ENCODE peak calls at places on chromosome 13, in nine cellular contexts. One of them, this sample, is unnamed.

GRCh38 chr13:41384749-41385503 is 72.4 kb upstream of the RGCC start:
- DNase-seq in activated CD8-positive, alpha-beta T cell treated with anti-CD3 and anti-CD28 coated beads for 36 hours: no peak
- DNase-seq in brain microvascular endothelial cell: no peak
- DNase-seq in A549: peak
- DNase-seq in WTC11: no peak
- DNase-seq in astrocyte of the cerebellum: no peak
- DNase-seq in IMR-90: peak
- DNase-seq in foreskin fibroblast: no peak
- DNase-seq in pancreas: no peak
- DNase-seq in this sample: no peak

GRCh38 chr13:64556391-64556790 is 2673.7 kb downstream of the PCDH9 start:
- DNase-seq in activated CD8-positive, alpha-beta T cell treated with anti-CD3 and anti-CD28 coated beads for 36 hours: no peak
- DNase-seq in astrocyte of the cerebellum: peak
- DNase-seq in pancreas: no peak
- DNase-seq in A549: no peak
- DNase-seq in IMR-90: peak
- DNase-seq in brain microvascular endothelial cell: no peak
- DNase-seq in foreskin fibroblast: no peak
- DNase-seq in WTC11: no peak
- DNase-seq in this sample: no peak

GRCh38 chr13:29505950-29506349 is 89.5 kb downstream of the SLC7A1 start:
- DNase-seq in IMR-90: no peak
- DNase-seq in pancreas: no peak
- DNase-seq in WTC11: no peak
- DNase-seq in activated CD8-positive, alpha-beta T cell treated with anti-CD3 and anti-CD28 coated beads for 36 hours: no peak
- DNase-seq in foreskin fibroblast: no peak
- DNase-seq in brain microvascular endothelial cell: no peak
- DNase-seq in astrocyte of the cerebellum: no peak
- DNase-seq in A549: no peak
- DNase-seq in this sample: no peak

GRCh38 chr13:23512762-23513395 is 57.3 kb upstream of the TNFRSF19 start:
- DNase-seq in activated CD8-positive, alpha-beta T cell treated with anti-CD3 and anti-CD28 coated beads for 36 hours: no peak
- DNase-seq in IMR-90: no peak
- DNase-seq in astrocyte of the cerebellum: no peak
- DNase-seq in WTC11: no peak
- DNase-seq in brain microvascular endothelial cell: no peak
- DNase-seq in A549: no peak
- DNase-seq in foreskin fibroblast: no peak
- DNase-seq in pancreas: no peak
- DNase-seq in this sample: no peak

GRCh38 chr13:80858131-80858530 is 517.2 kb upstream of the SPRY2 start:
- DNase-seq in WTC11: no peak
- DNase-seq in astrocyte of the cerebellum: no peak
- DNase-seq in A549: no peak
- DNase-seq in IMR-90: no peak
- DNase-seq in activated CD8-positive, alpha-beta T cell treated with anti-CD3 and anti-CD28 coated beads for 36 hours: no peak
- DNase-seq in pancreas: no peak
- DNase-seq in foreskin fibroblast: no peak
- DNase-seq in brain microvascular endothelial cell: no peak
- DNase-seq in this sample: no peak

GRCh38 chr13:59982631-59983382 is 180.9 kb downstream of the DIAPH3 start:
- DNase-seq in pancreas: no peak
- DNase-seq in A549: no peak
- DNase-seq in astrocyte of the cerebellum: no peak
- DNase-seq in IMR-90: peak
- DNase-seq in WTC11: no peak
- DNase-seq in activated CD8-positive, alpha-beta T cell treated with anti-CD3 and anti-CD28 coated beads for 36 hours: no peak
- DNase-seq in brain microvascular endothelial cell: peak
- DNase-seq in foreskin fibroblast: no peak
- DNase-seq in this sample: no peak

GRCh38 chr13:67769063-67769986 is 539.2 kb upstream of the PCDH9 start:
- DNase-seq in WTC11: no peak
- DNase-seq in activated CD8-positive, alpha-beta T cell treated with anti-CD3 and anti-CD28 coated beads for 36 hours: no peak
- DNase-seq in foreskin fibroblast: no peak
- DNase-seq in pancreas: peak
- DNase-seq in A549: no peak
- DNase-seq in IMR-90: no peak
- DNase-seq in astrocyte of the cerebellum: no peak
- DNase-seq in brain microvascular endothelial cell: no peak
- DNase-seq in this sample: no peak

GRCh38 chr13:108220042-108220441 is 1.9 kb downstream of the ABHD13 start:
- DNase-seq in WTC11: no peak
- DNase-seq in astrocyte of the cerebellum: no peak
- DNase-seq in A549: no peak
- DNase-seq in activated CD8-positive, alpha-beta T cell treated with anti-CD3 and anti-CD28 coated beads for 36 hours: no peak
- DNase-seq in IMR-90: no peak
- DNase-seq in brain microvascular endothelial cell: no peak
- DNase-seq in pancreas: peak
- DNase-seq in foreskin fibroblast: no peak
- DNase-seq in this sample: no peak

GRCh38 chr13:100520936-100521765 is 67.4 kb downstream of the GGACT start:
- DNase-seq in activated CD8-positive, alpha-beta T cell treated with anti-CD3 and anti-CD28 coated beads for 36 hours: no peak
- DNase-seq in astrocyte of the cerebellum: no peak
- DNase-seq in foreskin fibroblast: no peak
- DNase-seq in IMR-90: no peak
- DNase-seq in pancreas: no peak
- DNase-seq in A549: no peak
- DNase-seq in brain microvascular endothelial cell: no peak
- DNase-seq in WTC11: peak
- DNase-seq in this sample: peak

GRCh38 chr13:99425485-99426341 is 75.6 kb upstream of the TM9SF2 start:
- DNase-seq in A549: no peak
- DNase-seq in astrocyte of the cerebellum: no peak
- DNase-seq in WTC11: no peak
- DNase-seq in brain microvascular endothelial cell: no peak
- DNase-seq in foreskin fibroblast: no peak
- DNase-seq in activated CD8-positive, alpha-beta T cell treated with anti-CD3 and anti-CD28 coated beads for 36 hours: peak
- DNase-seq in IMR-90: no peak
- DNase-seq in pancreas: no peak
- DNase-seq in this sample: no peak

GRCh38 chr13:102197193-102197592 is 204.7 kb downstream of the FGF14 start:
- DNase-seq in IMR-90: peak
- DNase-seq in astrocyte of the cerebellum: no peak
- DNase-seq in WTC11: peak
- DNase-seq in pancreas: no peak
- DNase-seq in foreskin fibroblast: peak
- DNase-seq in A549: peak
- DNase-seq in activated CD8-positive, alpha-beta T cell treated with anti-CD3 and anti-CD28 coated beads for 36 hours: peak
- DNase-seq in brain microvascular endothelial cell: no peak
- DNase-seq in this sample: no peak

GRCh38 chr13:30308548-30308947 is 1.2 kb upstream of the KATNAL1 start:
- DNase-seq in A549: peak
- DNase-seq in WTC11: no peak
- DNase-seq in brain microvascular endothelial cell: peak
- DNase-seq in foreskin fibroblast: no peak
- DNase-seq in pancreas: no peak
- DNase-seq in astrocyte of the cerebellum: no peak
- DNase-seq in activated CD8-positive, alpha-beta T cell treated with anti-CD3 and anti-CD28 coated beads for 36 hours: no peak
- DNase-seq in IMR-90: peak
- DNase-seq in this sample: no peak

GRCh38 chr13:105991131-105991530 is 544.3 kb downstream of the EFNB2 start:
- DNase-seq in activated CD8-positive, alpha-beta T cell treated with anti-CD3 and anti-CD28 coated beads for 36 hours: no peak
- DNase-seq in IMR-90: no peak
- DNase-seq in brain microvascular endothelial cell: no peak
- DNase-seq in pancreas: no peak
- DNase-seq in astrocyte of the cerebellum: no peak
- DNase-seq in foreskin fibroblast: no peak
- DNase-seq in A549: no peak
- DNase-seq in WTC11: no peak
- DNase-seq in this sample: no peak

GRCh38 chr13:40352385-40352778 is 314.1 kb downstream of the FOXO1 start:
- DNase-seq in foreskin fibroblast: peak
- DNase-seq in pancreas: no peak
- DNase-seq in WTC11: no peak
- DNase-seq in activated CD8-positive, alpha-beta T cell treated with anti-CD3 and anti-CD28 coated beads for 36 hours: no peak
- DNase-seq in A549: no peak
- DNase-seq in IMR-90: no peak
- DNase-seq in astrocyte of the cerebellum: no peak
- DNase-seq in brain microvascular endothelial cell: no peak
- DNase-seq in this sample: no peak

GRCh38 chr13:74550039-74550438 is 415.8 kb upstream of the KLF12 start:
- DNase-seq in A549: no peak
- DNase-seq in foreskin fibroblast: no peak
- DNase-seq in activated CD8-positive, alpha-beta T cell treated with anti-CD3 and anti-CD28 coated beads for 36 hours: no peak
- DNase-seq in brain microvascular endothelial cell: no peak
- DNase-seq in pancreas: no peak
- DNase-seq in astrocyte of the cerebellum: no peak
- DNase-seq in IMR-90: no peak
- DNase-seq in WTC11: no peak
- DNase-seq in this sample: no peak

GRCh38 chr13:109974354-109974753 is 188.0 kb upstream of the IRS2 start:
- DNase-seq in astrocyte of the cerebellum: no peak
- DNase-seq in pancreas: no peak
- DNase-seq in foreskin fibroblast: peak
- DNase-seq in A549: no peak
- DNase-seq in activated CD8-positive, alpha-beta T cell treated with anti-CD3 and anti-CD28 coated beads for 36 hours: no peak
- DNase-seq in WTC11: no peak
- DNase-seq in IMR-90: peak
- DNase-seq in brain microvascular endothelial cell: peak
- DNase-seq in this sample: no peak

GRCh38 chr13:114106991-114107685 is 25.3 kb downstream of the RASA3 start:
- DNase-seq in pancreas: peak
- DNase-seq in activated CD8-positive, alpha-beta T cell treated with anti-CD3 and anti-CD28 coated beads for 36 hours: no peak
- DNase-seq in A549: no peak
- DNase-seq in astrocyte of the cerebellum: no peak
- DNase-seq in IMR-90: no peak
- DNase-seq in foreskin fibroblast: no peak
- DNase-seq in WTC11: peak
- DNase-seq in brain microvascular endothelial cell: no peak
- DNase-seq in this sample: no peak

GRCh38 chr13:74301200-74302063 is 167.2 kb upstream of the KLF12 start:
- DNase-seq in astrocyte of the cerebellum: no peak
- DNase-seq in A549: no peak
- DNase-seq in pancreas: no peak
- DNase-seq in IMR-90: peak
- DNase-seq in activated CD8-positive, alpha-beta T cell treated with anti-CD3 and anti-CD28 coated beads for 36 hours: no peak
- DNase-seq in brain microvascular endothelial cell: peak
- DNase-seq in WTC11: peak
- DNase-seq in foreskin fibroblast: no peak
- DNase-seq in this sample: no peak

GRCh38 chr13:111604087-111604486 is 283.6 kb downstream of the TEX29 start:
- DNase-seq in pancreas: no peak
- DNase-seq in WTC11: peak
- DNase-seq in foreskin fibroblast: no peak
- DNase-seq in IMR-90: no peak
- DNase-seq in brain microvascular endothelial cell: no peak
- DNase-seq in A549: no peak
- DNase-seq in activated CD8-positive, alpha-beta T cell treated with anti-CD3 and anti-CD28 coated beads for 36 hours: no peak
- DNase-seq in astrocyte of the cerebellum: no peak
- DNase-seq in this sample: no peak
- TF ChIP-seq CTCF in pancreas: no peak
- TF ChIP-seq CTCF in WTC11: no peak
- TF ChIP-seq CTCF in foreskin fibroblast: no peak
- TF ChIP-seq CTCF in IMR-90: no peak
- TF ChIP-seq CTCF in brain microvascular endothelial cell: no peak
- TF ChIP-seq CTCF in A549: no peak
- TF ChIP-seq CTCF in activated CD8-positive, alpha-beta T cell treated with anti-CD3 and anti-CD28 coated beads for 36 hours: no peak
- TF ChIP-seq CTCF in astrocyte of the cerebellum: no peak
- TF ChIP-seq CTCF in this sample: no peak

DNA sequence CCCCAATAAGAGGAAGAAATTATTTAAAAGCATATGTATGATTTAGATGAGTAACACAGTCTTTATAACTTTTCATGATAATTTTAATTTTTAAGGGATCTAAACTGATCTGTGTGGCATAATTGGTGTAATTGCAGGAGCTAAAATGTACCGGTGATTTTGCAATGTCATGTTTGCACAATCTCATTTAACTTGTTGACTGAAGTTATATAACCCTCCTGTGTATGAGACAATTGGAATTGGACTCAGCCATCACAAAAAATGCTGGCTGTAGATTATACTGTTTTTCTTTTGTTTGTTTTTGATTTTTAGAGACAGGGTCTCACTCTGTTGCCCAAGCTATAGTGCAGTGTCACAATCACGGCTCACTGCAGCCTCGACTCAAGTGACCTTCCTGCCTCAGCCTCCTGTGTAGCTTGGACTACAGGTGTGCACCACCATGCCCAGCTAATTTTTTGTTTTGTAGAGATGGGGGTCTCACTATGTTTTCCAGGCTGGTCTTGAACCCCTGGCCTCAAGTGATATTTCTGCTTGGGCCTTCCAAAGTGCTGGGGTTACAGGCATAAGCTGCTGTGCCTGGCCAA is 26.1 kb downstream of the FGF9 start:
- DNase-seq in A549: no peak
- DNase-seq in IMR-90: no peak
- DNase-seq in foreskin fibroblast: no peak
- DNase-seq in brain microvascular endothelial cell: no peak
- DNase-seq in WTC11: no peak
- DNase-seq in activated CD8-positive, alpha-beta T cell treated with anti-CD3 and anti-CD28 coated beads for 36 hours: no peak
- DNase-seq in pancreas: no peak
- DNase-seq in astrocyte of the cerebellum: no peak
- DNase-seq in this sample: no peak
- TF ChIP-seq CTCF in A549: no peak
- TF ChIP-seq CTCF in IMR-90: no peak
- TF ChIP-seq CTCF in foreskin fibroblast: no peak
- TF ChIP-seq CTCF in brain microvascular endothelial cell: no peak
- TF ChIP-seq CTCF in WTC11: no peak
- TF ChIP-seq CTCF in activated CD8-positive, alpha-beta T cell treated with anti-CD3 and anti-CD28 coated beads for 36 hours: no peak
- TF ChIP-seq CTCF in pancreas: no peak
- TF ChIP-seq CTCF in astrocyte of the cerebellum: no peak
- TF ChIP-seq CTCF in this sample: no peak

DNA sequence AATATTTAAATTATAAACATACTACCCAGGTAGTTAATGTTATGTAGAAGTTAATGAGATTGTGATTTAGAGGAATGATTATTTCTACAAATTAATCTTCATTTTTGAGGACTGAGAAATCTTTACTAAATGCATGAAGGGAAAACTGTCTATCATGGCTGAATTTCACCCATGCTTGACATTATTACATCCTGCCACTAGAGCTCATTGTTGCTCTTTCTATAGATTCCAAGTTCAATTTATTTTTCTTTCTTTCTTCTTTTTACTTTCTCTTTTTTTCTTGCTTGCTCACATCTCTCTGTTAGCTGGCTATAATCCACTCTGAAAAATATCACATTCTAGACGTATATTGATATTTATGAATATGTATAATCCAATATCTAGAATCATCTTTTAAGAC is 505.0 kb upstream of the KLHL1 start:
- DNase-seq in activated CD8-positive, alpha-beta T cell treated with anti-CD3 and anti-CD28 coated beads for 36 hours: no peak
- DNase-seq in A549: no peak
- DNase-seq in brain microvascular endothelial cell: no peak
- DNase-seq in pancreas: no peak
- DNase-seq in IMR-90: no peak
- DNase-seq in WTC11: no peak
- DNase-seq in foreskin fibroblast: no peak
- DNase-seq in astrocyte of the cerebellum: no peak
- DNase-seq in this sample: no peak
- TF ChIP-seq CTCF in activated CD8-positive, alpha-beta T cell treated with anti-CD3 and anti-CD28 coated beads for 36 hours: no peak
- TF ChIP-seq CTCF in A549: no peak
- TF ChIP-seq CTCF in brain microvascular endothelial cell: no peak
- TF ChIP-seq CTCF in pancreas: no peak
- TF ChIP-seq CTCF in IMR-90: no peak
- TF ChIP-seq CTCF in WTC11: no peak
- TF ChIP-seq CTCF in foreskin fibroblast: no peak
- TF ChIP-seq CTCF in astrocyte of the cerebellum: peak
- TF ChIP-seq CTCF in this sample: peak

DNA sequence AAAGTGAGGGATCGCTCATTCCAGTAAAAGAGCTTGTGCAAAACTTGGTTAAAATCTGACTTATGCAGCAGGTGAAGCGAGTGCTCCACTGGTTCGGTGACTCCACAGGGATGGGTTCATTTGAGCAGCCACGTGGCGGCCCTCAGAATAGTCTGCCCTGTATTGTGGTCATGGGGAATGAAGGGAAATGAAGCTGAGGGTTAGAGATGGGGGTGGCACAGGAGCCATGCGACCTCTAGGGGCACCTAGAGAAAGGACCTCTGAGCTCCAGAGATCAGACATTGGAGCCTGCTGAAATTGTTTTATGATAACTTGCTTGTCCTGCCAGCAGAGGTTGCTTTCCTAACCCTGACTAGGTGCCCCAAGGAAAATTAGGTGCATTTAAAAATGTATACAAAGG is 26.6 kb downstream of the CBY2 start:
- DNase-seq in foreskin fibroblast: no peak
- DNase-seq in IMR-90: no peak
- DNase-seq in A549: peak
- DNase-seq in astrocyte of the cerebellum: no peak
- DNase-seq in brain microvascular endothelial cell: no peak
- DNase-seq in activated CD8-positive, alpha-beta T cell treated with anti-CD3 and anti-CD28 coated beads for 36 hours: peak
- DNase-seq in pancreas: no peak
- DNase-seq in WTC11: peak
- DNase-seq in this sample: no peak
- TF ChIP-seq CTCF in foreskin fibroblast: no peak
- TF ChIP-seq CTCF in IMR-90: no peak
- TF ChIP-seq CTCF in A549: no peak
- TF ChIP-seq CTCF in astrocyte of the cerebellum: peak
- TF ChIP-seq CTCF in brain microvascular endothelial cell: peak
- TF ChIP-seq CTCF in activated CD8-positive, alpha-beta T cell treated with anti-CD3 and anti-CD28 coated beads for 36 hours: no peak
- TF ChIP-seq CTCF in pancreas: no peak
- TF ChIP-seq CTCF in WTC11: peak
- TF ChIP-seq CTCF in this sample: peak